ENCODE peak calls at places on chromosomes 3 and 15, in five cellular contexts. V, E, I, N and P are unnamed samples.

GRCh38 chr3:175349181-175349580 is 490.0 kb downstream of the NAALADL2 start:
- DNase-seq in V (no peak), E (no peak), I (no peak), N (no peak), P (peak; percentile 79)

GRCh38 chr3:44342191-44342790 is 3.7 kb downstream of the TCAIM start:
- DNase-seq in V (no peak), E (peak; percentile 53), I (no peak), N (peak; percentile 32), P (peak; percentile 81)

GRCh38 chr3:188904670-188905069 is 267.1 kb upstream of the TPRG1 start:
- DNase-seq in V (no peak), E (peak; percentile 62), I (no peak), N (peak; percentile 14), P (peak; percentile 74)

GRCh38 chr15:64251121-64251520 is 88.3 kb upstream of the PPIB start:
- DNase-seq in V (no peak), E (no peak), I (no peak), N (no peak), P (peak; percentile 53)

GRCh38 chr15:85708402-85708932 is 86.3 kb downstream of the KLHL25 start:
- DNase-seq in V (no peak), E (peak; percentile 22), I (no peak), N (no peak), P (peak; percentile 55)

GRCh38 chr3:115912372-115912771 is 289.1 kb downstream of the GAP43 start:
- DNase-seq in V (no peak), E (peak; percentile 55), I (no peak), N (peak; percentile 26), P (peak; percentile 65)

GRCh38 chr3:44419159-44419922 is 58.1 kb downstream of the ZNF445 start:
- DNase-seq in V (no peak), E (no peak), I (no peak), N (no peak), P (no peak)

GRCh38 chr15:98981851-98982722 is 25.5 kb downstream of the PGPEP1L start:
- DNase-seq in V (no peak), E (peak; percentile 33), I (no peak), N (peak; percentile 21), P (peak; percentile 41)

GRCh38 chr3:130892759-130893239 is 1.1 kb upstream of the ATP2C1 start:
- DNase-seq in V (peak; percentile 71), E (peak; percentile 85), I (peak; percentile 29), N (peak; percentile 72), P (peak; percentile 67)

GRCh38 chr15:77021803-77022381 is 27.0 kb downstream of the PSTPIP1 start:
- DNase-seq in V (no peak), E (peak; percentile 47), I (no peak), N (peak; percentile 76), P (peak; percentile 24)

GRCh38 chr15:91866371-91866905 is 12.9 kb downstream of the SLCO3A1 start:
- DNase-seq in V (no peak), E (peak; percentile 79), I (no peak), N (no peak), P (peak; percentile 69)

GRCh38 chr3:137692803-137693431 is 71.2 kb upstream of the SOX14 start:
- DNase-seq in V (no peak), E (peak; percentile 1), I (no peak), N (no peak), P (no peak)

GRCh38 chr3:146155022-146155421 is 6.0 kb downstream of the PLOD2 start:
- DNase-seq in V (no peak), E (no peak), I (no peak), N (no peak), P (no peak)

GRCh38 chr3:141345951-141346817 is 22.1 kb upstream of the ZBTB38 start:
- DNase-seq in V (no peak), E (no peak), I (no peak), N (no peak), P (no peak)

GRCh38 chr3:89353465-89353864 is 246.0 kb downstream of the EPHA3 start:
- DNase-seq in V (no peak), E (peak; percentile 14), I (no peak), N (no peak), P (peak; percentile 40)

GRCh38 chr3:55690746-55691540 is 203.8 kb upstream of the WNT5A start:
- DNase-seq in V (no peak), E (no peak), I (no peak), N (no peak), P (no peak)

GRCh38 chr15:76195506-76196285 is 115.6 kb downstream of the ETFA start:
- DNase-seq in V (no peak), E (no peak), I (no peak), N (no peak), P (no peak)

GRCh38 chr15:98668566-98669308 is 20.4 kb downstream of the IGF1R start:
- DNase-seq in V (no peak), E (peak; percentile 83), I (no peak), N (peak; percentile 19), P (peak; percentile 62)

GRCh38 chr15:29821416-29822099 is 710 bp downstream of the TJP1 start:
- DNase-seq in V (peak; percentile 2), E (peak; percentile 77), I (no peak), N (peak; percentile 75), P (peak; percentile 88)

GRCh38 chr3:98733778-98734281 is 29.3 kb upstream of the ST3GAL6 start:
- DNase-seq in V (no peak), E (no peak), I (no peak), N (no peak), P (no peak)

GRCh38 chr3:186099178-186099577 is 9.7 kb downstream of the ETV5 start:
- DNase-seq in V (no peak), E (peak; percentile 74), I (no peak), N (peak; percentile 77), P (peak; percentile 70)

GRCh38 chr15:74130089-74130848 is at the start of gene ISLR2:
- DNase-seq in V (no peak), E (no peak), I (no peak), N (peak; percentile 27), P (no peak)